ENCODE peak calls at places on chromosome 9, in nine cellular contexts. N is lower lobe of right lung; E is dorsolateral prefrontal cortex; B is GM23248; J is aorta; I is SJCRH30; R is small intestine; F is effector memory CD4-positive, alpha-beta T cell; G is A549. D is an unnamed sample.

GRCh38 chr9:78881295-78881694 is 584.4 kb downstream of the PSAT1 start:
- DNase-seq in N (no peak), E (no peak), B (no peak), J (no peak), I (no peak), R (no peak), F (no peak), G (no peak), D (no peak)

GRCh38 chr9:109799792-109800191 is 19.8 kb downstream of the PALM2AKAP2 start:
- DNase-seq in N (no peak), E (no peak), B (peak; percentile 85), J (no peak), I (peak; percentile 29), R (no peak), F (no peak), G (no peak), D (no peak)

GRCh38 chr9:87428659-87429058 is 69.0 kb upstream of the DAPK1 start:
- DNase-seq in N (no peak), E (no peak), B (no peak), J (no peak), I (no peak), R (no peak), F (no peak), G (no peak), D (no peak)

GRCh38 chr9:97982719-97983523 is at the start of gene ANP32B:
- DNase-seq in N (peak; percentile 95), E (peak; percentile 94), B (peak; percentile 98), J (peak; percentile 94), I (peak; percentile 94), R (peak; percentile 87), F (peak; percentile 87), G (peak; percentile 90), D (no peak)

GRCh38 chr9:28121353-28121752 is 548.1 kb upstream of the C9orf72 start:
- DNase-seq in N (no peak), E (no peak), B (no peak), J (no peak), I (peak; percentile 17), R (no peak), F (no peak), G (no peak), D (no peak)

GRCh38 chr9:137309368-137310189 is 7.5 kb upstream of the NRARP start:
- DNase-seq in N (peak; percentile 36), E (no peak), B (no peak), J (no peak), I (no peak), R (no peak), F (no peak), G (no peak), D (no peak)

GRCh38 chr9:61665829-61666228 is 476.0 kb downstream of the SPATA31A7 start:
- DNase-seq in N (no peak), E (no peak), B (no peak), J (no peak), I (no peak), R (no peak), F (no peak), G (no peak), D (no peak)

GRCh38 chr9:91214086-91214485 is 147.6 kb downstream of the AUH start:
- DNase-seq in N (no peak), E (no peak), B (peak; percentile 48), J (no peak), I (no peak), R (no peak), F (no peak), G (no peak), D (no peak)

GRCh38 chr9:122350577-122351355 is 20.1 kb upstream of the PTGS1 start:
- DNase-seq in N (peak; percentile 82), E (peak; percentile 94), B (peak; percentile 81), J (peak; percentile 87), I (peak; percentile 89), R (peak; percentile 75), F (peak; percentile 62), G (peak; percentile 75), D (no peak)

GRCh38 chr9:137294684-137295312 is 7.3 kb downstream of the NRARP start:
- DNase-seq in N (no peak), E (no peak), B (peak; percentile 49), J (no peak), I (no peak), R (no peak), F (no peak), G (no peak), D (no peak)

GRCh38 chr9:75090579-75090978 is 2.3 kb downstream of the OSTF1 start:
- DNase-seq in N (no peak), E (no peak), B (no peak), J (no peak), I (no peak), R (no peak), F (no peak), G (no peak), D (no peak)

GRCh38 chr9:12463641-12464040 is 229.5 kb upstream of the TYRP1 start:
- DNase-seq in N (no peak), E (no peak), B (no peak), J (no peak), I (no peak), R (no peak), F (no peak), G (no peak), D (peak; percentile 82)

GRCh38 chr9:38683336-38683735 is 36.6 kb downstream of the FAM240B start:
- DNase-seq in N (no peak), E (no peak), B (no peak), J (no peak), I (no peak), R (no peak), F (no peak), G (no peak), D (no peak)

GRCh38 chr9:109117856-109118801 is 1.6 kb downstream of the TMEM245 start:
- DNase-seq in N (no peak), E (no peak), B (peak; percentile 62), J (no peak), I (no peak), R (peak; percentile 90), F (peak; percentile 11), G (peak; percentile 72), D (no peak)

GRCh38 chr9:6943293-6943692 is 185.5 kb downstream of the KDM4C start:
- DNase-seq in N (no peak), E (no peak), B (no peak), J (no peak), I (no peak), R (no peak), F (no peak), G (no peak), D (no peak)

GRCh38 chr9:13113751-13114150 is 165.7 kb downstream of the MPDZ start:
- DNase-seq in N (no peak), E (no peak), B (peak; percentile 36), J (no peak), I (no peak), R (no peak), F (no peak), G (no peak), D (no peak)

GRCh38 chr9:36276840-36277239 is 18.6 kb upstream of the GNE start:
- DNase-seq in N (no peak), E (no peak), B (peak; percentile 84), J (no peak), I (peak; percentile 93), R (no peak), F (no peak), G (peak; percentile 28), D (peak; percentile 68)
- H3K4me3 ChIP-seq in N (peak overlapping the region; percentile 22), E (no peak overlapping the region), B (peak overlapping the region; percentile 69), J (no peak overlapping the region), I (peak overlapping the region; percentile 63), R (no peak overlapping the region), F (no peak overlapping the region), G (no peak overlapping the region), D (peak overlapping the region; percentile 27)

DNA sequence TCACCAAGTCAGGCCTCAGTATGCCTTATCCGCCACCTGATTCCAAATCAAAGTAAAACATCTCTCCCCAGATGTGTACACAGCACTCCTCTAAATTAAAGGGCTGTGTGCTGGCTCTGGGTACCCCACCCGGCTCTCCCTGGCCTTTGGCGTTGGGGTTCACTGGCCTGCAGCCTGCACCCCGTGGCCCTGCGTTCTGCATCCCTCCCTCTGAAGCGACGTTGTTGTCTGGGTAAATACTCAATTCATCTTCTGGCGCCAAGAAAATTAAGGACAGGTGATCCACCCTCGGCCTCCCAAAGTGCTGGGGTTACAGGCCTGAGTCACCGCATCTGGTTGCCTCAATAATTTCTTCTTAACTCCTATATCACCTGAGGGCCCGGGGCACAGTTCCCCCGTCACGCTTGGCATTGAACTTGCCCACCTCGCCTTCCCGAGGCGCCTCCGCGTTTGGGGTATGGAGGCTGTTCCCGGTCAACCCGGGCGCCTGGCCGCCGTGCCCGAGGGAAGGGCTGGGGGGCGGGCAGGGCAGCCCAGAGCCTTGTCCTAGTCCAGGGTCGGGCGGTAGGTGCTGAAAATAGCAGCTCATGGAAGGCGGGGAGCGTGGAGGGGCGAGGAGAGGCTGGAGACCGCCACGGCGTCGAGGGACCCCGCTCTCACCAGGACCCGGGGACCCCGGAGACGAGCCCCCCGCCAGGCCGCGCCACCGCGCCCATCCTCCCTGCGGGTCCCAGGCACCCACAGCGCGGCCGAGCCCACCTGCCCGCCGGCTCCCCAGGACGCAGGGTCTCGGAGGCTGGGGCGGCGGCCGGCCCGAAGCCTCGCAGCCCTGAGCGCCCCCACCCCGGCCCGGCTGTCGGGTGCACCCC is 531 bp downstream of the ABO start:
- DNase-seq in N (no peak), E (no peak), B (no peak), J (no peak), I (no peak), R (peak; percentile 28), F (no peak), G (no peak), D (no peak)
- H3K4me3 ChIP-seq in N (peak overlapping the region; percentile 60), E (peak overlapping the region; percentile 15), B (no peak overlapping the region), J (no peak overlapping the region), I (no peak overlapping the region), R (peak overlapping the region; percentile 65), F (no peak overlapping the region), G (no peak overlapping the region), D (no peak overlapping the region)

GRCh38 chr9:106890621-106891020 is 27.7 kb downstream of the ZNF462 start:
- DNase-seq in N (no peak), E (no peak), B (no peak), J (no peak), I (no peak), R (no peak), F (no peak), G (no peak), D (no peak)

GRCh38 chr9:106891286-106891685 is 28.3 kb downstream of the ZNF462 start:
- DNase-seq in N (no peak), E (no peak), B (no peak), J (no peak), I (no peak), R (no peak), F (no peak), G (no peak), D (no peak)

GRCh38 chr9:106893088-106893487 is 30.1 kb downstream of the ZNF462 start:
- DNase-seq in N (no peak), E (no peak), B (peak; percentile 80), J (no peak), I (peak; percentile 60), R (no peak), F (no peak), G (peak; percentile 69), D (no peak)

GRCh38 chr9:106888992-106889631 is 26.1 kb downstream of the ZNF462 start:
- DNase-seq in N (no peak), E (no peak), B (no peak), J (no peak), I (no peak), R (no peak), F (no peak), G (no peak), D (no peak)

GRCh38 chr9:106892632-106893031 is 29.7 kb downstream of the ZNF462 start:
- DNase-seq in N (peak; percentile 59), E (no peak), B (peak; percentile 96), J (peak; percentile 60), I (peak; percentile 95), R (peak; percentile 42), F (no peak), G (peak; percentile 90), D (peak; percentile 93)
- H3K4me3 ChIP-seq in N (no peak overlapping the region), E (no peak overlapping the region), B (peak overlapping the region; percentile 19), J (no peak overlapping the region), I (no peak overlapping the region), R (no peak overlapping the region), F (no peak overlapping the region), G (peak overlapping the region; percentile 5), D (no peak overlapping the region)

GRCh38 chr9:124594673-124595072 is 87.5 kb upstream of the NR5A1 start:
- DNase-seq in N (no peak), E (no peak), B (no peak), J (no peak), I (no peak), R (no peak), F (no peak), G (no peak), D (no peak)
- H3K4me3 ChIP-seq in N (no peak overlapping the region), E (no peak overlapping the region), B (no peak overlapping the region), J (no peak overlapping the region), I (no peak overlapping the region), R (no peak overlapping the region), F (no peak overlapping the region), G (no peak overlapping the region), D (no peak overlapping the region)

D was measured in retinal pigment epithelial cell.